ENCODE peak calls at places on chromosomes 7 and 10, in ten cellular contexts. X is endothelial cell, L is GM06990, B is pancreas, M is HCT116, G is nephron progenitor cell, P is SK-N-SH, I is mammary epithelial cell, W is progenitor cell of endocrine pancreas, C is left ventricle myocardium inferior. E is an unnamed sample.

GRCh38 chr10:34104829-34105572 is 710.1 kb downstream of the PARD3 start:
- DNase-seq in X (no peak), L (no peak), B (no peak), M (no peak), G (no peak), P (no peak), I (no peak), W (no peak), C (no peak), E (no peak)

GRCh38 chr10:18224626-18225445 is 84.6 kb downstream of the CACNB2 start:
- DNase-seq in X (no peak), L (no peak), B (no peak), M (no peak), G (peak), P (no peak), I (no peak), W (no peak), C (no peak), E (no peak)

GRCh38 chr7:113408999-113409398 is 290.6 kb upstream of the SMIM30 start:
- DNase-seq in X (no peak), L (no peak), B (no peak), M (no peak), G (no peak), P (no peak), I (no peak), W (no peak), C (no peak), E (no peak)

GRCh38 chr7:155460926-155461613 is 3.1 kb downstream of the EN2 start:
- DNase-seq in X (no peak), L (no peak), B (no peak), M (no peak), G (no peak), P (peak), I (no peak), W (no peak), C (no peak), E (peak)

GRCh38 chr7:97733276-97734206 is 1.7 kb downstream of the TAC1 start:
- DNase-seq in X (peak), L (no peak), B (peak), M (no peak), G (peak), P (peak), I (no peak), W (no peak), C (no peak), E (peak)

GRCh38 chr7:114645451-114645850 is 230.8 kb downstream of the FOXP2 start:
- DNase-seq in X (no peak), L (no peak), B (no peak), M (no peak), G (no peak), P (no peak), I (no peak), W (no peak), C (no peak), E (no peak)

GRCh38 chr10:119892188-119893065 is at the start of gene SEC23IP:
- DNase-seq in X (peak), L (peak), B (peak), M (peak), G (peak), P (peak), I (peak), W (peak), C (peak), E (peak)

GRCh38 chr10:30378607-30379006 is 29.5 kb upstream of the MTPAP start:
- DNase-seq in X (no peak), L (no peak), B (no peak), M (no peak), G (no peak), P (no peak), I (peak), W (no peak), C (no peak), E (no peak)

GRCh38 chr10:17838080-17838634 is 29.0 kb downstream of the MRC1 start:
- DNase-seq in X (no peak), L (no peak), B (no peak), M (no peak), G (no peak), P (peak), I (no peak), W (no peak), C (no peak), E (no peak)

GRCh38 chr10:79329529-79329928 is 17.7 kb upstream of the PPIF start:
- DNase-seq in X (no peak), L (no peak), B (no peak), M (no peak), G (no peak), P (no peak), I (peak), W (no peak), C (no peak), E (no peak)

GRCh38 chr7:1312098-1313070 is 79.7 kb downstream of the UNCX start:
- DNase-seq in X (no peak), L (no peak), B (peak), M (no peak), G (no peak), P (no peak), I (peak), W (no peak), C (no peak), E (no peak)

GRCh38 chr10:88471909-88472308 is 111.2 kb downstream of the RNLS start:
- DNase-seq in X (no peak), L (no peak), B (no peak), M (no peak), G (no peak), P (no peak), I (no peak), W (no peak), C (no peak), E (no peak)

GRCh38 chr7:100803398-100804161 is 23.7 kb downstream of the EPHB4 start:
- DNase-seq in X (peak), L (peak), B (no peak), M (no peak), G (peak), P (peak), I (peak), W (peak), C (peak), E (peak)

GRCh38 chr10:122051609-122052385 is 62.8 kb downstream of the TACC2 start:
- DNase-seq in X (peak), L (no peak), B (no peak), M (peak), G (peak), P (no peak), I (peak), W (no peak), C (no peak), E (no peak)

GRCh38 chr10:103660364-103661197 is 167.1 kb downstream of the NEURL1 start:
- DNase-seq in X (no peak), L (no peak), B (peak), M (no peak), G (no peak), P (no peak), I (peak), W (no peak), C (peak), E (peak)

GRCh38 chr10:64090865-64091264 is 569.7 kb downstream of the REEP3 start:
- DNase-seq in X (no peak), L (no peak), B (no peak), M (no peak), G (no peak), P (no peak), I (no peak), W (no peak), C (no peak), E (no peak)

GRCh38 chr10:64089648-64090047 is 568.4 kb downstream of the REEP3 start:
- DNase-seq in X (no peak), L (no peak), B (no peak), M (no peak), G (no peak), P (no peak), I (no peak), W (no peak), C (no peak), E (no peak)

GRCh38 chr10:64093304-64093703 is 572.1 kb downstream of the REEP3 start:
- DNase-seq in X (no peak), L (no peak), B (no peak), M (no peak), G (no peak), P (no peak), I (no peak), W (no peak), C (no peak), E (no peak)

GRCh38 chr10:64093946-64094560 is 572.9 kb downstream of the REEP3 start:
- DNase-seq in X (no peak), L (no peak), B (no peak), M (no peak), G (no peak), P (no peak), I (no peak), W (no peak), C (no peak), E (no peak)

GRCh38 chr10:64091889-64092288 is 570.7 kb downstream of the REEP3 start:
- DNase-seq in X (no peak), L (no peak), B (no peak), M (no peak), G (no peak), P (peak), I (no peak), W (no peak), C (no peak), E (no peak)
- TF ChIP-seq CTCF in X (no peak), L (peak), B (no peak), M (peak), G (peak), P (peak), I (no peak), W (peak), C (peak), E (peak)

GRCh38 chr10:117740088-117740487 is 197.5 kb downstream of the EMX2 start:
- DNase-seq in X (no peak), L (no peak), B (no peak), M (no peak), G (no peak), P (no peak), I (no peak), W (no peak), C (no peak), E (no peak)

GRCh38 chr10:117743517-117743916 is 201.0 kb downstream of the EMX2 start:
- DNase-seq in X (no peak), L (no peak), B (no peak), M (no peak), G (no peak), P (no peak), I (no peak), W (no peak), C (no peak), E (no peak)

GRCh38 chr10:117745301-117745700 is 202.8 kb downstream of the EMX2 start:
- DNase-seq in X (no peak), L (no peak), B (no peak), M (no peak), G (no peak), P (no peak), I (no peak), W (no peak), C (no peak), E (no peak)

GRCh38 chr10:117740696-117741222 is 198.2 kb downstream of the EMX2 start:
- DNase-seq in X (no peak), L (no peak), B (no peak), M (no peak), G (peak), P (no peak), I (no peak), W (no peak), C (no peak), E (no peak)

DNA sequence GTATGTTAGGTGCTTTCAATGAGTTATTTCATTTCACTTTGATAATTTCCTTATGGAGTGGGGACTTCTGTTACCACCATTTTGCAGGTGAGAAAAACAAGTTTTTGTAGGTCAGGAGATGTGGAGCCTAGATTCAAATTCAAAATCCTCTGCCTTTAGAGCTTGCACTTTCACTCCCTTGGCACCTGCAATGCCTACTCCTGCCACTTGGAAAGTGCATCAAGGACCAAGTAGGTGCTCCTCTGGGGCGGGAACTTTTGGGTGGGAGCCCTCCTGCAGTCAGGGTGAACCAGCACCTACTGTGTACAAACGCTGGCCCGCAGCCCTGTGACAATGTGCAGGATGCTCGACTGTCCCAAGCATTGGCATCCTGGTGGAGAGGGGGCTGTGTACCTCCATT is 199.0 kb downstream of the EMX2 start:
- DNase-seq in X (no peak), L (no peak), B (no peak), M (no peak), G (no peak), P (no peak), I (no peak), W (no peak), C (no peak), E (no peak)
- TF ChIP-seq CTCF in X (peak), L (peak), B (no peak), M (no peak), G (peak), P (no peak), I (peak), W (peak), C (no peak), E (no peak)

DNA sequence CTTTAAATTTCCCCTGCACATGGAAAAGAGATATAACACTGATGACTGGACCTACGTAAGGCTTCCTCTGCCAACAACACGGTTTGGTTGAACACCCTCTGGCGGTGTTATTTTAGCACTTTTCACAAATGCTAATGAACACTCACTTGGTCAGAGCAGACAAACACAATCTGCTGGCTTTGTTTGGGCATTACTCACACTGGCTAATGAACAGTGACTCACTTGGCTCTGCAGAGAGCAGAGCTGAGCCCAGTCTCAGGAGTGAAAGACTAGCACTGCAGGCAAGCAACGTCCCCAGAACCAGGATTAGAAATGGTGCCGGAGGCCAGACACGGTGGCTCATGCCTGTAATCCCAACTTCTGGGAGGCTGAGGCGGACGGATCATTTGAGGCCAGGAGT is 430.8 kb downstream of the PLXNA4 start:
- DNase-seq in X (no peak), L (no peak), B (no peak), M (no peak), G (no peak), P (no peak), I (peak), W (no peak), C (peak), E (no peak)
- TF ChIP-seq CTCF in X (no peak), L (no peak), B (no peak), M (no peak), G (no peak), P (peak), I (peak), W (no peak), C (peak), E (no peak)

DNA sequence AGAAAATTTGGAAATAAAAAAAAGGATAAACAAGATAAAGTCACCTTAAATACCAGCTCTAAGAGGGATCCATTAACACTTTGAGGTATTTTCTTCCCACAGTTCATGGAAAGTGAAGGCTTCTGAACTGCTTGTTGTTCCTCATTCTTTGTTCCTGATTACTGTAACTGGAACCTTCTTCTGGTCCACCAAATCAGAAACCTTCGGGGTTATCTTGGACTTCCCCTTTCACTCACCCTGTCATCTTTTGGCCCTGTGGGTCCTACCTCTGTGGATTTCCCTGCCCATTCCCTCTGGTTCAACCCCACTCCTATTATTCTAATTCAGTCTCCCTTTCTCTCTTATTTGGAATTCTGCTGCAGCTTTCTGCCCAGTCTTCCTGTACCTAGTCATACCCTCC is 116.5 kb upstream of the PRPS1L1 start:
- DNase-seq in X (no peak), L (no peak), B (no peak), M (no peak), G (no peak), P (no peak), I (no peak), W (no peak), C (no peak), E (no peak)
- TF ChIP-seq CTCF in X (no peak), L (no peak), B (no peak), M (no peak), G (no peak), P (no peak), I (no peak), W (no peak), C (no peak), E (no peak)

DNA sequence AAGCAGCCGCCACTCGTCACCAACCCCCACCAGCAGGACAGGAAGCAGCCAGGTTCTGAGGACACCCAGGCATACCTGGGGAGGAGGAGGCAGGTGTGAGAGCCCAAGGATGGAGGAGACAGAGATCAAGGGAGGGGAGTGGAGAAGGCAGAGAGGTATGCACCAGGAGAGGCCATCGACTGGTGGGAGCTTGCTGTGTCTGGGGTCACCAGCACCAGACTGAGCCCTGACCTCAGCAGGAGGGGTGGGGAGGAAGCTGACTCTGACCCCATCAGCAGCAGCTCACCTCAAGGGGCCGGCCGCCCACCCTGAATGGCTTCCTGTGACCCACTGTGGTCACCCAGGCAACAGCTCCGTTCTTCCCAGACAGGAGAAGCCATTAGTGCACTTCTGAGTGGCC is 7.8 kb downstream of the VIPR2 start:
- DNase-seq in X (no peak), L (no peak), B (no peak), M (no peak), G (no peak), P (no peak), I (no peak), W (no peak), C (no peak), E (no peak)
- TF ChIP-seq CTCF in X (no peak), L (no peak), B (no peak), M (no peak), G (no peak), P (no peak), I (no peak), W (no peak), C (no peak), E (no peak)

DNA sequence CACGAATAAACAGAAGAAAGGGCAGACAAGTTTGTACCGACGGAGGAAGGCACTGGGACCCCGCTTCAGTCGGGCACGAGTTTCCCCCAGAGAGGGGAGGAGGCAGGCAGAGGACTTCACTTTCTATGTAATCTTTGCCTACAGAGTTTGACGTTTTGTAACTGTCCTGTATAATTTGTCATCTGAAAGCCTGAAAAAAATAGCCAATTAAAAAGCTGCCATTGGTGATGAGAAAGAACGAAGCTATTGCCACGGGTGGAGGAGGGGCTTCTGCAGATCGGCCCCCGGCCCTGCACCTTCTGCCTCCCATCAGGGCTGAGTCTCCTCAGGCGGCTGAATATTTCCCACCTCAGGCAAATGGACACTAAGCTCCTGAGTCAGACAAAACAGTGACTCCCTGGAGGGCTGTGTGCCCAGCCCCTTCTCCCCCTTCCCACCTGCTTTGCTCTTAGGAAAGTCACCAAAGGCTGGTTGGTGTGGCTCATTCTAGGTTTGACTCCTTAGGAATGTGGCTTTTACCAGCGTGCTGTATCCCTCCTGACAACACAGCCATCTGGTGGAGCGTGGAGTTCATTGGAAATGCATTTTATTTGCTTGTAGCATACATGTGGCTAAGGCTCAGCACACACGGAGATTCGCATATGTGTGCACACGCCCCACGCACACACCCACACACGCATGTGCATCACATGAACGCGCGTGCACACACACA is 117.4 kb downstream of the VIPR2 start:
- DNase-seq in X (no peak), L (no peak), B (peak), M (no peak), G (no peak), P (no peak), I (no peak), W (no peak), C (no peak), E (no peak)
- TF ChIP-seq CTCF in X (no peak), L (no peak), B (no peak), M (no peak), G (no peak), P (no peak), I (no peak), W (no peak), C (peak), E (no peak)

GRCh38 chr7:133275441-133276105 is 22.7 kb downstream of the EXOC4 start:
- DNase-seq in X (no peak), L (no peak), B (no peak), M (no peak), G (no peak), P (no peak), I (no peak), W (no peak), C (no peak), E (no peak)

GRCh38 chr7:133273221-133273620 is 20.3 kb downstream of the EXOC4 start:
- DNase-seq in X (no peak), L (no peak), B (no peak), M (no peak), G (no peak), P (no peak), I (no peak), W (no peak), C (no peak), E (no peak)

GRCh38 chr7:133274265-133274664 is 21.4 kb downstream of the EXOC4 start:
- DNase-seq in X (no peak), L (no peak), B (no peak), M (no peak), G (no peak), P (no peak), I (no peak), W (no peak), C (no peak), E (no peak)

GRCh38 chr7:133275008-133275407 is 22.1 kb downstream of the EXOC4 start:
- DNase-seq in X (no peak), L (no peak), B (no peak), M (no peak), G (no peak), P (no peak), I (no peak), W (no peak), C (no peak), E (no peak)
- TF ChIP-seq CTCF in X (no peak), L (no peak), B (no peak), M (no peak), G (no peak), P (peak), I (no peak), W (no peak), C (no peak), E (no peak)

GRCh38 chr10:100551231-100551630 is 15.5 kb downstream of the HIF1AN start:
- DNase-seq in X (no peak), L (no peak), B (no peak), M (no peak), G (no peak), P (no peak), I (no peak), W (no peak), C (no peak), E (no peak)

GRCh38 chr10:100551733-100552132 is 16.0 kb downstream of the HIF1AN start:
- DNase-seq in X (no peak), L (no peak), B (no peak), M (no peak), G (no peak), P (no peak), I (no peak), W (no peak), C (no peak), E (no peak)

GRCh38 chr10:100554902-100555301 is 19.2 kb downstream of the HIF1AN start:
- DNase-seq in X (no peak), L (no peak), B (no peak), M (no peak), G (no peak), P (no peak), I (no peak), W (no peak), C (no peak), E (no peak)

DNA sequence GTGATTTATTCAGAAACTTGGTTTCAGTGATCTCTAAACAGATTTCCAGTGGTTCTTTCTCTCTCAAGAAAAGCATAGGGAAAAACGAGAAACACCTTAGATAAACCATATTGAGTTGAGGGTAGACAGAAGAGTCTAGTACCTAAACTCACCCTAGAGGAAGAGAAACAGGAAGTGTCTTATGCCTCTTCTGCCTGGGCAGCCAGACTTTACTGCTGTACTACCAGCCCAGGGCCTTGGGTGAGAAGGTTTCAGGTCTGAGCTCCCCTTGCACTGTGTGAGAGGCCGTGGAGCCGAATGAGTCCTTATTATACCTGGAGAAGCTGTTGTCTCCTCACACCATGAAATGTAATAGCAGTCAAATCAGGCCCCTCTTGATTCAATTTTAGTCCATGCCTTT is 18.2 kb downstream of the HIF1AN start:
- DNase-seq in X (no peak), L (no peak), B (no peak), M (no peak), G (no peak), P (no peak), I (no peak), W (no peak), C (no peak), E (no peak)
- TF ChIP-seq CTCF in X (no peak), L (no peak), B (no peak), M (no peak), G (no peak), P (no peak), I (no peak), W (no peak), C (no peak), E (no peak)

E was measured in GM13977.